ENCODE peak calls at places on chromosomes 11 and 22, in six cellular contexts. One of them, this sample, is unnamed.
A peak's percentile ranks its signal among the peaks of the same experiment; 100 is the strongest.

GRCh38 chr11:117851852-117852251 is 24.6 kb downstream of the FXYD6 start:
- ATAC-seq in T-cell: no peak
- ATAC-seq in activated CD8-positive, alpha-beta memory T cell treated with anti-CD3 and anti-CD28 coated beads, Interleukin-2, amount 10 ng/mL, durations not matched to agents 7 days and 5 days: no peak
- ATAC-seq in Right ventricle myocardium inferior: peak; percentile 42
- ATAC-seq in Right ventricle myocardium superior: peak; percentile 62
- ATAC-seq in activated naive CD8-positive, alpha-beta T cell treated with anti-CD3 and anti-CD28 coated beads, Interleukin-2, amount 50 U/mL, for 24 hours: no peak
- ATAC-seq in this sample: no peak

GRCh38 chr22:23383491-23384450 is 196.3 kb downstream of the IGLL1 start:
- ATAC-seq in Right ventricle myocardium inferior: no peak
- ATAC-seq in Right ventricle myocardium superior: no peak
- ATAC-seq in activated CD8-positive, alpha-beta memory T cell treated with anti-CD3 and anti-CD28 coated beads, Interleukin-2, amount 10 ng/mL, durations not matched to agents 7 days and 5 days: no peak
- ATAC-seq in activated naive CD8-positive, alpha-beta T cell treated with anti-CD3 and anti-CD28 coated beads, Interleukin-2, amount 50 U/mL, for 24 hours: no peak
- ATAC-seq in T-cell: no peak
- ATAC-seq in this sample: no peak

GRCh38 chr11:46427364-46427763 is 35.8 kb upstream of the CHRM4 start:
- ATAC-seq in Right ventricle myocardium superior: no peak
- ATAC-seq in activated naive CD8-positive, alpha-beta T cell treated with anti-CD3 and anti-CD28 coated beads, Interleukin-2, amount 50 U/mL, for 24 hours: no peak
- ATAC-seq in Right ventricle myocardium inferior: no peak
- ATAC-seq in T-cell: no peak
- ATAC-seq in activated CD8-positive, alpha-beta memory T cell treated with anti-CD3 and anti-CD28 coated beads, Interleukin-2, amount 10 ng/mL, durations not matched to agents 7 days and 5 days: no peak
- ATAC-seq in this sample: no peak

GRCh38 chr11:91396243-91397133 is 828.1 kb upstream of the FAT3 start:
- ATAC-seq in T-cell: no peak
- ATAC-seq in activated CD8-positive, alpha-beta memory T cell treated with anti-CD3 and anti-CD28 coated beads, Interleukin-2, amount 10 ng/mL, durations not matched to agents 7 days and 5 days: no peak
- ATAC-seq in Right ventricle myocardium inferior: no peak
- ATAC-seq in Right ventricle myocardium superior: no peak
- ATAC-seq in activated naive CD8-positive, alpha-beta T cell treated with anti-CD3 and anti-CD28 coated beads, Interleukin-2, amount 50 U/mL, for 24 hours: no peak
- ATAC-seq in this sample: no peak

GRCh38 chr22:24485608-24486007 is 9.5 kb upstream of the UPB1 start:
- ATAC-seq in Right ventricle myocardium superior: no peak
- ATAC-seq in activated naive CD8-positive, alpha-beta T cell treated with anti-CD3 and anti-CD28 coated beads, Interleukin-2, amount 50 U/mL, for 24 hours: no peak
- ATAC-seq in activated CD8-positive, alpha-beta memory T cell treated with anti-CD3 and anti-CD28 coated beads, Interleukin-2, amount 10 ng/mL, durations not matched to agents 7 days and 5 days: no peak
- ATAC-seq in T-cell: peak; percentile 65
- ATAC-seq in Right ventricle myocardium inferior: peak; percentile 69
- ATAC-seq in this sample: no peak

GRCh38 chr11:6606471-6607189 is 3.1 kb downstream of the ILK start:
- ATAC-seq in Right ventricle myocardium inferior: peak; percentile 83
- ATAC-seq in Right ventricle myocardium superior: peak; percentile 76
- ATAC-seq in T-cell: no peak
- ATAC-seq in activated CD8-positive, alpha-beta memory T cell treated with anti-CD3 and anti-CD28 coated beads, Interleukin-2, amount 10 ng/mL, durations not matched to agents 7 days and 5 days: peak; percentile 35
- ATAC-seq in activated naive CD8-positive, alpha-beta T cell treated with anti-CD3 and anti-CD28 coated beads, Interleukin-2, amount 50 U/mL, for 24 hours: peak; percentile 34
- ATAC-seq in this sample: peak; percentile 46

GRCh38 chr22:24303007-24303406 is 32.4 kb downstream of the SPECC1L start:
- ATAC-seq in T-cell: no peak
- ATAC-seq in activated CD8-positive, alpha-beta memory T cell treated with anti-CD3 and anti-CD28 coated beads, Interleukin-2, amount 10 ng/mL, durations not matched to agents 7 days and 5 days: no peak
- ATAC-seq in Right ventricle myocardium inferior: no peak
- ATAC-seq in activated naive CD8-positive, alpha-beta T cell treated with anti-CD3 and anti-CD28 coated beads, Interleukin-2, amount 50 U/mL, for 24 hours: no peak
- ATAC-seq in Right ventricle myocardium superior: peak; percentile 14
- ATAC-seq in this sample: no peak

GRCh38 chr11:32893947-32894827 is 1.6 kb downstream of the QSER1 start:
- ATAC-seq in activated CD8-positive, alpha-beta memory T cell treated with anti-CD3 and anti-CD28 coated beads, Interleukin-2, amount 10 ng/mL, durations not matched to agents 7 days and 5 days: peak; percentile 10
- ATAC-seq in Right ventricle myocardium inferior: peak; percentile 27
- ATAC-seq in T-cell: no peak
- ATAC-seq in Right ventricle myocardium superior: peak; percentile 34
- ATAC-seq in activated naive CD8-positive, alpha-beta T cell treated with anti-CD3 and anti-CD28 coated beads, Interleukin-2, amount 50 U/mL, for 24 hours: peak; percentile 66
- ATAC-seq in this sample: peak; percentile 55

GRCh38 chr22:46536559-46537220 is 730 bp downstream of the CELSR1 start:
- ATAC-seq in Right ventricle myocardium inferior: no peak
- ATAC-seq in activated naive CD8-positive, alpha-beta T cell treated with anti-CD3 and anti-CD28 coated beads, Interleukin-2, amount 50 U/mL, for 24 hours: peak; percentile 30
- ATAC-seq in T-cell: peak; percentile 39
- ATAC-seq in Right ventricle myocardium superior: no peak
- ATAC-seq in activated CD8-positive, alpha-beta memory T cell treated with anti-CD3 and anti-CD28 coated beads, Interleukin-2, amount 10 ng/mL, durations not matched to agents 7 days and 5 days: no peak
- ATAC-seq in this sample: peak; percentile 24

GRCh38 chr11:11387906-11388305 is 34.9 kb upstream of the CSNK2A3 start:
- ATAC-seq in Right ventricle myocardium superior: no peak
- ATAC-seq in activated naive CD8-positive, alpha-beta T cell treated with anti-CD3 and anti-CD28 coated beads, Interleukin-2, amount 50 U/mL, for 24 hours: no peak
- ATAC-seq in activated CD8-positive, alpha-beta memory T cell treated with anti-CD3 and anti-CD28 coated beads, Interleukin-2, amount 10 ng/mL, durations not matched to agents 7 days and 5 days: no peak
- ATAC-seq in T-cell: no peak
- ATAC-seq in Right ventricle myocardium inferior: no peak
- ATAC-seq in this sample: no peak

This sample was measured in activated T-helper 17 cell treated with anti-CD3 and anti-CD28 coated beads, Interleukin-2, amount 50 U/mL, for 72 hours.